ENCODE peak calls at places on chromosomes 11 and 22, in seven cellular contexts. G is kidney epithelial cell, I is transverse colon, X is Caco-2, R is coronary artery, S is fibroblast of lung, L is epithelial cell of esophagus. T is an unnamed sample.

GRCh38 chr11:43278302-43278956 is 33.4 kb upstream of the API5 start:
- DNase-seq in G (no peak), I (no peak), X (no peak), R (no peak), S (peak), L (peak), T (no peak)

GRCh38 chr11:100719809-100720221 is 32.7 kb downstream of the ARHGAP42 start:
- DNase-seq in G (peak), I (peak), X (no peak), R (no peak), S (peak), L (peak), T (peak)

GRCh38 chr11:127345819-127346459 is 345.4 kb upstream of the KIRREL3 start:
- DNase-seq in G (no peak), I (no peak), X (no peak), R (no peak), S (peak), L (peak), T (no peak)

GRCh38 chr11:125960771-125961170 is 14.9 kb downstream of the VSIG10L2 start:
- DNase-seq in G (no peak), I (no peak), X (no peak), R (no peak), S (no peak), L (no peak), T (no peak)

GRCh38 chr22:41352058-41352457 is 29.7 kb upstream of the TEF start:
- DNase-seq in G (peak), I (no peak), X (peak), R (no peak), S (peak), L (peak), T (peak)

GRCh38 chr11:16881074-16881709 is 133.0 kb downstream of the PLEKHA7 start:
- DNase-seq in G (peak), I (no peak), X (no peak), R (no peak), S (peak), L (peak), T (no peak)

GRCh38 chr11:122803716-122804115 is 34.6 kb upstream of the CRTAM start:
- DNase-seq in G (no peak), I (no peak), X (no peak), R (no peak), S (no peak), L (peak), T (no peak)

GRCh38 chr22:44191036-44191454 is 10.3 kb downstream of the PARVG start:
- DNase-seq in G (no peak), I (no peak), X (peak), R (no peak), S (peak), L (peak), T (no peak)

GRCh38 chr22:50507421-50507990 is at the start of gene LMF2:
- DNase-seq in G (no peak), I (peak), X (peak), R (peak), S (no peak), L (peak), T (peak)

GRCh38 chr11:32881286-32881685 is 11.3 kb upstream of the QSER1 start:
- DNase-seq in G (no peak), I (no peak), X (no peak), R (no peak), S (no peak), L (peak), T (no peak)

GRCh38 chr11:6468712-6469495 is 4.8 kb downstream of the TRIM3 start:
- DNase-seq in G (peak), I (peak), X (peak), R (peak), S (peak), L (peak), T (no peak)

GRCh38 chr11:79060534-79060933 is 380.3 kb downstream of the TENM4 start:
- DNase-seq in G (no peak), I (no peak), X (no peak), R (no peak), S (no peak), L (peak), T (no peak)

GRCh38 chr11:9498457-9499078 is 37.8 kb downstream of the ZNF143 start:
- DNase-seq in G (no peak), I (no peak), X (no peak), R (no peak), S (no peak), L (no peak), T (no peak)

GRCh38 chr11:65478411-65479183 is 20.2 kb upstream of the MALAT1 start:
- DNase-seq in G (no peak), I (peak), X (peak), R (peak), S (peak), L (peak), T (no peak)

GRCh38 chr11:65493367-65494176 is 5.3 kb upstream of the MALAT1 start:
- DNase-seq in G (peak), I (peak), X (peak), R (peak), S (peak), L (peak), T (peak)

GRCh38 chr11:85941380-85941973 is 86.3 kb downstream of the CCDC83 start:
- DNase-seq in G (peak), I (peak), X (peak), R (no peak), S (peak), L (peak), T (no peak)
- TF ChIP-seq CTCF in G (peak), I (peak), X (peak), R (peak), S (peak), L (peak), T (peak)

GRCh38 chr11:102047305-102047924 is at the start of gene CFAP300:
- DNase-seq in G (no peak), I (peak), X (peak), R (peak), S (peak), L (peak), T (peak)
- H3K4me3 ChIP-seq in G (peak), I (peak), X (peak), R (peak), S (peak), L (peak), T (peak)

DNA sequence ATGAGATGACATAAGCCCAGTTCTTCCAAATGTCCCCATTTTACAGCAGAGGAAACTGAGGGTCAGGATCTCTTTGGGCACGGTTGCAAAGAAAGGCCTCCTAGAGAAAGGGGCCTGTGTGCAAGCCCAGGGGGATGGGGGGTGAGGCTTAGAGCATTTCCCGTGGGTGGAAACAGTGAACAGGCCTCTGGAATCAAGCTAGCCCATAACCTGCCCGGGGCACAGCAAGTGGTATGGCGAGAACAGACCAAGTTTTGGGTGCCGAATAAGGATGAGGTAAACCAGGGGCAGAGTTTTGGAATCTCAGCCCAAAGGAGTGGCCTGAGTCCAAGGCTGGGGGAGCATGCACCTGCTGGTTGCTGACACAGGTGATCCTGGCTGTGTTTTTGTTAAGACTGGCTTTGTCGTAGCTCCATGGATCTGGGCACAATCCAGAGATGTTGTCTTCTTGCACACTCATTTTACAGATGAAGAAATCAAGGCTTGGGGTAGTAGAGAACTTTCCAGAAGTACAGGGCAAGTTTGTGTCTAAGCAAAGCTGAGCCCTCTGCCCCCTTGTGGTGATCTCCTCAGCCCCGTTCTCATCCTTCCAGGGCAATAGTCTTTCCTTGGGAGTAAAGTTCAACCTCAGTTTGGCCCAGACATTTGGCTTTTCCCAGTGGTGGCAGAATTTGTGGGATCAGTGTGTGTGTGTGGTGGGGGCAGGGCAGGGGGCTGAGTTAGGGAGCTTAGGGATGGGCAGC is 53.5 kb upstream of the MYEOV start:
- DNase-seq in G (no peak), I (peak), X (peak), R (peak), S (no peak), L (peak), T (no peak)
- TF ChIP-seq CTCF in G (no peak), I (peak), X (peak), R (no peak), S (peak), L (peak), T (peak)

GRCh38 chr11:73034330-73034729 is 107.8 kb downstream of the FCHSD2 start:
- DNase-seq in G (no peak), I (no peak), X (no peak), R (no peak), S (no peak), L (no peak), T (no peak)

GRCh38 chr11:73034777-73035176 is 107.3 kb downstream of the FCHSD2 start:
- DNase-seq in G (no peak), I (no peak), X (no peak), R (no peak), S (no peak), L (no peak), T (no peak)

DNA sequence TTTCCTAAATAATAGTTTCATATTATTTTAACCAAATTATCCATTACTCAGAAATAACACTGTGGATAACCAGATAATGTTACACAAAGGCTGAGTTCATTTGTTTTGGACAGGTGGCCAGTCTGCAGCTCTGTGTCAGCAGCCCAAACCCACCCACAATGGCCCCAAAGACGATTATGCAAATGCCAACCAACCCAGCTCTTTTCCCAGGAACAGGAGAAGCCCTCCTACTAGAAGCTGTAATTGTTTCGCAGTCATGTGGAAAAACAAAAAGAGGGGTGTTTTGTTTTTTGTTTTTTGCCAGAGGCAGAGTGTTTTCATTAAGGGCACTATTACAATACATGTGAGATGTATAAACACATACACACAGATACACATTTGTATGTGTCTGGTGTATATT is 102.1 kb downstream of the FCHSD2 start:
- DNase-seq in G (no peak), I (no peak), X (no peak), R (no peak), S (no peak), L (no peak), T (no peak)
- H3K4me3 ChIP-seq in G (no peak), I (no peak), X (no peak), R (no peak), S (no peak), L (no peak), T (no peak)

DNA sequence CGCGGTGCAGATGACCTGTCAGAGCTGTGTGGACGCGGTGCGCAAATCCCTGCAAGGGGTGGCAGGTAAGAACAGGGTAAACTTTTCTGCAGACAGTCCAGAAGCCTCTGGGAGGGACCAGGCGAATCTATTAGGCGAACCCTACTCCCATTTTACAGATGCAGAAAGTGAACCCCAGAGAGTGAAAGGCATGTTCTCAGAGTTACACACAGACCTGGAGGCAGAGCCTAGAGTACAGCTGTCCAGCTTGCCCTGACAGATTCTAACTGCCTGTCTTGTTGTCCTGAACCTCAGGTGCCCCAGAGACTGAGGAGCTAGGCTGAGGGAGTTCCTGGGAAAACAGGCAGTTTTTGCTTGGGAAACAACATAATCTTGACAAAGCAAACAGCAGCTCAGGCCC is 665 bp downstream of the CCS start:
- DNase-seq in G (no peak), I (no peak), X (no peak), R (no peak), S (no peak), L (no peak), T (no peak)
- TF ChIP-seq CTCF in G (no peak), I (no peak), X (no peak), R (no peak), S (no peak), L (no peak), T (no peak)

T was measured in AG09309.